ENCODE peak calls at places on chromosome 3, in four cellular contexts. T, Z, K and W are unnamed samples.

GRCh38 chr3:43752908-43753307 is 62.2 kb downstream of the ABHD5 start:
- DNase-seq in Z (no peak), T (no peak), K (no peak), W (no peak)

GRCh38 chr3:44104668-44105321 is 136.9 kb upstream of the TOPAZ1 start:
- DNase-seq in T (peak; percentile 69), Z (no peak), K (peak; percentile 81), W (no peak)

GRCh38 chr3:177169936-177170722 is 27.2 kb downstream of the TBL1XR1 start:
- DNase-seq in T (no peak), K (no peak), Z (no peak), W (no peak)

GRCh38 chr3:120302361-120302760 is 17.3 kb upstream of the GPR156 start:
- DNase-seq in T (no peak), K (no peak), Z (no peak), W (no peak)

GRCh38 chr3:31145062-31145461 is 250.6 kb upstream of the GADL1 start:
- DNase-seq in Z (no peak), T (no peak), K (no peak), W (no peak)

GRCh38 chr3:63912768-63913588 is 795 bp upstream of the SCAANT1 start:
- DNase-seq in Z (no peak), K (peak; percentile 58), T (peak; percentile 54), W (no peak)

GRCh38 chr3:47567149-47567548 is 11.5 kb downstream of the CSPG5 start:
- DNase-seq in Z (no peak), T (no peak), K (no peak), W (no peak)

GRCh38 chr3:13879946-13880810 is at the start of gene WNT7A:
- DNase-seq in Z (peak; percentile 70), T (peak; percentile 52), K (peak; percentile 44), W (peak; percentile 21)

GRCh38 chr3:14725015-14725431 is 50.1 kb downstream of the C3orf20 start:
- DNase-seq in T (no peak), K (no peak), Z (no peak), W (no peak)

GRCh38 chr3:188468672-188469071 is 314.7 kb downstream of the LPP start:
- DNase-seq in K (no peak), T (no peak), Z (no peak), W (peak; percentile 68)

GRCh38 chr3:10455515-10455914 is 49.9 kb downstream of the ATP2B2 start:
- DNase-seq in T (no peak), Z (no peak), K (no peak), W (no peak)

GRCh38 chr3:134364061-134364935 is 9.9 kb downstream of the AMOTL2 start:
- DNase-seq in K (no peak), T (no peak), Z (peak; percentile 66), W (peak; percentile 41)

GRCh38 chr3:46666471-46666845 is 27.0 kb downstream of the ALS2CL start:
- DNase-seq in Z (no peak), K (no peak), T (no peak), W (no peak)

GRCh38 chr3:8983591-8983990 is 20.3 kb upstream of the RAD18 start:
- DNase-seq in T (no peak), K (no peak), Z (no peak), W (no peak)

GRCh38 chr3:50322386-50323091 is at the start of gene HYAL2:
- DNase-seq in K (no peak), Z (no peak), T (no peak), W (no peak)

GRCh38 chr3:125087768-125088391 is 32.1 kb upstream of the HEG1 start:
- DNase-seq in Z (no peak), K (no peak), T (no peak), W (no peak)

GRCh38 chr3:156675744-156676466 is 1.5 kb downstream of the TIPARP start:
- DNase-seq in Z (peak; percentile 2), T (peak; percentile 12), K (no peak), W (peak; percentile 42)

GRCh38 chr3:167587651-167588050 is 66.1 kb downstream of the WDR49 start:
- DNase-seq in T (no peak), Z (no peak), K (no peak), W (no peak)

GRCh38 chr3:134847349-134847748 is 52.3 kb downstream of the EPHB1 start:
- DNase-seq in T (no peak), Z (no peak), K (no peak), W (no peak)

GRCh38 chr3:17935217-17935616 is 192.8 kb upstream of the TBC1D5 start:
- DNase-seq in K (no peak), T (no peak), Z (no peak), W (peak; percentile 1)

GRCh38 chr3:3802021-3802420 is 2.8 kb downstream of the LRRN1 start:
- DNase-seq in K (no peak), T (no peak), Z (peak; percentile 10), W (no peak)

GRCh38 chr3:122916084-122916483 is 111.5 kb downstream of the SEMA5B start:
- DNase-seq in K (no peak), T (no peak), Z (no peak), W (no peak)